ENCODE peak calls at places on chromosomes 6 and 20, in nine cellular contexts. X, K, I, U, P, D, V, R and H are unnamed samples.

GRCh38 chr6:145189836-145190235 is 545.5 kb downstream of the EPM2A start:
- ATAC-seq in X (no peak), K (no peak), I (no peak), U (no peak), P (no peak), D (no peak), V (no peak), R (no peak), H (no peak)

GRCh38 chr6:151143337-151143736 is 96.4 kb upstream of the AKAP12 start:
- ATAC-seq in X (no peak), K (no peak), I (no peak), U (no peak), P (no peak), D (no peak), V (no peak), R (no peak), H (no peak)

GRCh38 chr20:8664778-8665177 is 404.1 kb upstream of the PLCB4 start:
- ATAC-seq in X (no peak), K (no peak), I (no peak), U (no peak), P (no peak), D (peak), V (peak), R (no peak), H (no peak)

GRCh38 chr6:121222656-121223055 is 111.6 kb downstream of the TBC1D32 start:
- ATAC-seq in X (no peak), K (no peak), I (no peak), U (no peak), P (no peak), D (no peak), V (no peak), R (no peak), H (no peak)

GRCh38 chr20:62352402-62353288 is 14.5 kb downstream of the LAMA5 start:
- ATAC-seq in X (no peak), K (no peak), I (no peak), U (no peak), P (no peak), D (no peak), V (no peak), R (peak), H (no peak)

GRCh38 chr6:15594512-15595241 is 68.2 kb downstream of the DTNBP1 start:
- ATAC-seq in X (no peak), K (no peak), I (no peak), U (no peak), P (no peak), D (no peak), V (no peak), R (peak), H (no peak)

GRCh38 chr6:6890400-6890858 is 217.3 kb upstream of the RREB1 start:
- ATAC-seq in X (no peak), K (no peak), I (no peak), U (peak), P (no peak), D (peak), V (peak), R (peak), H (no peak)

GRCh38 chr20:32685541-32686529 is 12.1 kb upstream of the C20orf203 start:
- ATAC-seq in X (no peak), K (no peak), I (no peak), U (no peak), P (no peak), D (no peak), V (no peak), R (no peak), H (no peak)

GRCh38 chr20:20731000-20731944 is 18.8 kb upstream of the RALGAPA2 start:
- ATAC-seq in X (no peak), K (no peak), I (no peak), U (no peak), P (no peak), D (no peak), V (no peak), R (peak), H (no peak)

GRCh38 chr6:41674231-41675000 is 36.1 kb downstream of the MDFI start:
- ATAC-seq in X (no peak), K (no peak), I (no peak), U (no peak), P (no peak), D (no peak), V (no peak), R (no peak), H (no peak)

GRCh38 chr6:139080255-139080920 is 51.8 kb downstream of the ABRACL start:
- ATAC-seq in X (no peak), K (no peak), I (no peak), U (no peak), P (no peak), D (no peak), V (no peak), R (peak), H (no peak)

GRCh38 chr6:30834643-30835042 is 49.7 kb upstream of the DDR1 start:
- ATAC-seq in X (peak), K (peak), I (peak), U (no peak), P (no peak), D (no peak), V (no peak), R (no peak), H (no peak)

GRCh38 chr6:150363733-150364132 is 5.1 kb upstream of the IYD start:
- ATAC-seq in X (no peak), K (no peak), I (no peak), U (no peak), P (no peak), D (no peak), V (no peak), R (no peak), H (no peak)

GRCh38 chr20:10647471-10647870 is 26.3 kb downstream of the JAG1 start:
- ATAC-seq in X (no peak), K (peak), I (no peak), U (no peak), P (no peak), D (peak), V (peak), R (no peak), H (no peak)

GRCh38 chr6:106508836-106509235 is 120.5 kb downstream of the RTN4IP1 start:
- ATAC-seq in X (no peak), K (no peak), I (no peak), U (no peak), P (no peak), D (no peak), V (no peak), R (no peak), H (no peak)

GRCh38 chr20:49568491-49569151 is 684 bp upstream of the PTGIS start:
- ATAC-seq in X (no peak), K (peak), I (no peak), U (no peak), P (no peak), D (no peak), V (no peak), R (peak), H (no peak)

GRCh38 chr6:157760589-157761330 is 62.3 kb upstream of the SNX9 start:
- ATAC-seq in X (no peak), K (no peak), I (peak), U (no peak), P (peak), D (peak), V (no peak), R (no peak), H (no peak)

GRCh38 chr20:19706463-19706862 is 51.6 kb upstream of the RIN2 start:
- ATAC-seq in X (no peak), K (no peak), I (no peak), U (no peak), P (no peak), D (peak), V (no peak), R (no peak), H (peak)

GRCh38 chr6:44034391-44034861 is 92.8 kb downstream of the MRPL14 start:
- ATAC-seq in X (no peak), K (no peak), I (no peak), U (no peak), P (no peak), D (no peak), V (peak), R (no peak), H (no peak)

GRCh38 chr6:53984163-53984562 is 127.1 kb upstream of the MLIP start:
- ATAC-seq in X (no peak), K (no peak), I (no peak), U (no peak), P (no peak), D (no peak), V (peak), R (no peak), H (no peak)

GRCh38 chr6:131322121-131322520 is 186.9 kb downstream of the AKAP7 start:
- ATAC-seq in X (no peak), K (no peak), I (no peak), U (no peak), P (no peak), D (no peak), V (no peak), R (no peak), H (no peak)